ENCODE peak calls at places on chromosomes 3 and 15, in eight cellular contexts. A, I, Y, V, C, X, Q and J are unnamed samples. For H3K4me1, the result is how much of the 10 kb centered on the place peaks cover.

GRCh38 chr15:95132774-95133173 is 901.4 kb downstream of the MCTP2 start:
- DNase-seq in X (peak), C (no peak), V (no peak), Q (no peak), Y (no peak), A (no peak), I (no peak), J (no peak)

GRCh38 chr3:29275309-29275708 is 5.6 kb upstream of the RBMS3 start:
- DNase-seq in Y (peak), V (no peak), C (no peak), A (no peak), I (no peak), X (peak), Q (no peak), J (no peak)

GRCh38 chr3:127044996-127045395 is 62.1 kb downstream of the PLXNA1 start:
- DNase-seq in V (peak), A (peak), Y (no peak), I (peak), X (no peak), Q (peak), C (no peak), J (peak)

GRCh38 chr15:87762110-87762509 is 494.4 kb downstream of the NTRK3 start:
- DNase-seq in Y (no peak), I (peak), X (no peak), Q (no peak), V (no peak), A (no peak), C (no peak), J (no peak)

GRCh38 chr15:34582461-34583357 is 742 bp downstream of the GOLGA8B start:
- DNase-seq in Y (no peak), Q (peak), X (peak), V (peak), I (peak), C (no peak), A (peak), J (peak)

GRCh38 chr3:43584043-43584826 is 37.6 kb downstream of the ANO10 start:
- DNase-seq in I (peak), Y (no peak), X (peak), A (no peak), C (no peak), Q (no peak), V (no peak), J (no peak)

GRCh38 chr3:16888785-16889607 is 4.2 kb downstream of the PLCL2 start:
- DNase-seq in A (no peak), I (no peak), X (no peak), C (no peak), V (no peak), Q (no peak), Y (no peak), J (no peak)

GRCh38 chr15:58545307-58546065 is 113.7 kb downstream of the LIPC start:
- DNase-seq in Q (no peak), C (peak), X (peak), I (peak), V (no peak), A (no peak), Y (no peak), J (no peak)

GRCh38 chr15:96273317-96274086 is 57.0 kb upstream of the NR2F2 start:
- DNase-seq in V (peak), A (no peak), I (peak), C (no peak), X (peak), Y (no peak), Q (peak), J (no peak)

GRCh38 chr3:69865920-69866679 is 126.8 kb downstream of the MITF start:
- DNase-seq in C (peak), I (peak), Y (peak), A (no peak), V (peak), Q (no peak), X (no peak), J (peak)

GRCh38 chr3:27939940-27940339 is 217.8 kb upstream of the EOMES start:
- DNase-seq in Y (no peak), A (no peak), I (no peak), Q (no peak), V (peak), X (peak), C (no peak), J (no peak)

GRCh38 chr15:41981373-41982132 is 9.2 kb upstream of the EHD4 start:
- DNase-seq in A (no peak), I (peak), Q (no peak), C (no peak), V (no peak), Y (no peak), X (no peak), J (no peak)

GRCh38 chr3:50339485-50340196 is 995 bp downstream of the RASSF1 start:
- DNase-seq in C (no peak), I (no peak), Y (no peak), A (no peak), Q (no peak), X (no peak), V (no peak), J (no peak)

GRCh38 chr3:161273589-161274218 is 52.6 kb downstream of the NMD3 start:
- DNase-seq in Y (no peak), C (no peak), A (no peak), X (peak), V (peak), Q (peak), I (peak), J (peak)

GRCh38 chr3:130699765-130700164 is 46.9 kb downstream of the PIK3R4 start:
- DNase-seq in V (peak), A (no peak), X (no peak), I (peak), Q (peak), Y (no peak), C (no peak), J (no peak)

GRCh38 chr15:20367093-20367492 is 174.5 kb downstream of the GOLGA6L6 start:
- DNase-seq in V (no peak), A (no peak), C (no peak), X (no peak), I (no peak), Q (no peak), Y (no peak), J (no peak)

GRCh38 chr3:179321585-179322322 is 1.1 kb upstream of the ZNF639 start:
- DNase-seq in V (peak), A (no peak), Y (no peak), Q (no peak), C (no peak), X (peak), I (peak), J (no peak)

GRCh38 chr15:63189955-63190691 is 717 bp downstream of the RAB8B start:
- DNase-seq in I (peak), X (no peak), V (no peak), Q (no peak), Y (no peak), A (no peak), C (peak), J (no peak)

GRCh38 chr15:63188937-63189871 is at the start of gene RAB8B:
- DNase-seq in A (peak), Q (peak), Y (peak), I (peak), V (peak), X (peak), C (peak), J (peak)

GRCh38 chr15:63192604-63193206 is 3.3 kb downstream of the RAB8B start:
- DNase-seq in C (peak), X (no peak), Y (no peak), Q (no peak), V (no peak), I (no peak), A (no peak), J (no peak)

GRCh38 chr15:63191895-63192603 is 2.6 kb downstream of the RAB8B start:
- DNase-seq in I (peak), X (no peak), Y (no peak), V (no peak), A (no peak), C (peak), Q (no peak), J (no peak)

GRCh38 chr15:63190993-63191392 is 1.6 kb downstream of the RAB8B start:
- DNase-seq in C (no peak), V (no peak), I (no peak), X (no peak), A (no peak), Y (no peak), Q (no peak), J (no peak)
- H3K4me1 ChIP-seq in C (under half), V (under half), I (half or more), X (under half), A (under half), Y (half or more), Q (under half), J (under half)

GRCh38 chr15:79834496-79834895 is 62.3 kb downstream of the MTHFS start:
- DNase-seq in A (no peak), C (no peak), X (no peak), Q (no peak), I (no peak), Y (no peak), V (peak), J (peak)

GRCh38 chr15:79829950-79830349 is 66.9 kb downstream of the MTHFS start:
- DNase-seq in Q (no peak), I (no peak), X (no peak), C (no peak), Y (no peak), A (no peak), V (no peak), J (no peak)

GRCh38 chr15:79828447-79828846 is 68.4 kb downstream of the MTHFS start:
- DNase-seq in X (no peak), A (no peak), V (no peak), Y (no peak), I (no peak), Q (no peak), C (no peak), J (no peak)

GRCh38 chr15:79831635-79832034 is 65.2 kb downstream of the MTHFS start:
- DNase-seq in X (no peak), I (no peak), Y (no peak), A (no peak), Q (no peak), C (no peak), V (no peak), J (no peak)

DNA sequence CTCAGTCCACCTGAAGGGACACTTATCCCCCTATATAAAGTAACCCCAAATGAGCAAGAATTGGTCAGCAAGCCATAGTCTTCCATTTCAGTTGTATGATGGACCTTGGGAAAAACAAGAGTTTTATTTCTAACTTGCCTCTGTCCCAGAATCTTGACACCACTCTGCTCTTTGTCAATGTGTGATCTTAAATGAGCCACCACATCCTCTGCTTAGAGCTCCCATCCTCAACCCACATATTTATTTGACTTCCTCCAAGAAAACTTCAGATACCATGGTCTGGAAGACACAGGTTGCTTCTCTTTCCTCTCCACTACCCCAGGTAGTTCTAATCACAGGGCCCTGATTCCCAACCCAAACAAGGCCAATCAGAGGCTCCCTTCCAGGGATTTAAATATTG is 64.5 kb downstream of the MTHFS start:
- DNase-seq in Q (no peak), A (no peak), C (no peak), X (no peak), I (no peak), V (no peak), Y (no peak), J (no peak)
- H3K27ac ChIP-seq in Q (no peak), A (no peak), C (no peak), X (no peak), I (no peak), V (no peak), Y (no peak), J (no peak)

DNA sequence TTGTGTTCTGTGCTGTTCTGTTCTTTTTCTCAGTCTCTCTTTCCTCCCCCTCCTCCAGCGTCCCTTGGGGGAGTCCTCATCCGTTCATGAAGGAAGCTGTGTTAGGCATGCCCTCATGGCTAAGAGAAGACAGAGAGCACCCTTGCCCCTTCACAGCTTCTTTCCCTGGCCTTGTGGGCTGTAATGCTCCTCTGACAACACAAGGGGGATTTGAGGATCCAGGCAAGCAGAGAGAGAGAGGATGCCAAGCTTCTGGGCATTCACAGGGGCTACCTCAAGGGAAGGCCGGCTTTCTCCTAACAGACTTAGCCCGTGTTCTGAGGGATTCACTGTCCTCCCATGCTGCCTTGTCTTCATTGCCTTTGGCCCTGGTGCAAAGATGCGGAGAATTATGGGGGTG is 389.5 kb downstream of the LRTM1 start:
- DNase-seq in V (peak), X (no peak), A (no peak), Q (no peak), Y (no peak), C (no peak), I (no peak), J (no peak)
- TF ChIP-seq CTCF in V (no peak), X (no peak), A (no peak), Q (no peak), Y (no peak), C (no peak), I (no peak), J (no peak)

GRCh38 chr3:66438045-66438444 is 62.8 kb downstream of the LRIG1 start:
- DNase-seq in X (no peak), A (no peak), Y (no peak), C (no peak), I (no peak), Q (no peak), V (no peak), J (no peak)

GRCh38 chr3:66441124-66441523 is 59.7 kb downstream of the LRIG1 start:
- DNase-seq in X (peak), A (no peak), Q (no peak), C (no peak), V (no peak), Y (no peak), I (no peak), J (no peak)

GRCh38 chr3:66441692-66442091 is 59.1 kb downstream of the LRIG1 start:
- DNase-seq in Q (no peak), Y (no peak), V (no peak), X (no peak), I (no peak), C (no peak), A (no peak), J (no peak)

GRCh38 chr3:66437341-66437929 is 63.4 kb downstream of the LRIG1 start:
- DNase-seq in V (no peak), A (no peak), X (no peak), I (no peak), C (no peak), Q (no peak), Y (no peak), J (no peak)

GRCh38 chr3:66439666-66440344 is 61.0 kb downstream of the LRIG1 start:
- DNase-seq in V (no peak), A (no peak), I (no peak), Q (no peak), Y (no peak), X (peak), C (no peak), J (no peak)
- H3K4me1 ChIP-seq in V (under half), A (half or more), I (under half), Q (under half), Y (half or more), X (under half), C (half or more), J (under half)

DNA sequence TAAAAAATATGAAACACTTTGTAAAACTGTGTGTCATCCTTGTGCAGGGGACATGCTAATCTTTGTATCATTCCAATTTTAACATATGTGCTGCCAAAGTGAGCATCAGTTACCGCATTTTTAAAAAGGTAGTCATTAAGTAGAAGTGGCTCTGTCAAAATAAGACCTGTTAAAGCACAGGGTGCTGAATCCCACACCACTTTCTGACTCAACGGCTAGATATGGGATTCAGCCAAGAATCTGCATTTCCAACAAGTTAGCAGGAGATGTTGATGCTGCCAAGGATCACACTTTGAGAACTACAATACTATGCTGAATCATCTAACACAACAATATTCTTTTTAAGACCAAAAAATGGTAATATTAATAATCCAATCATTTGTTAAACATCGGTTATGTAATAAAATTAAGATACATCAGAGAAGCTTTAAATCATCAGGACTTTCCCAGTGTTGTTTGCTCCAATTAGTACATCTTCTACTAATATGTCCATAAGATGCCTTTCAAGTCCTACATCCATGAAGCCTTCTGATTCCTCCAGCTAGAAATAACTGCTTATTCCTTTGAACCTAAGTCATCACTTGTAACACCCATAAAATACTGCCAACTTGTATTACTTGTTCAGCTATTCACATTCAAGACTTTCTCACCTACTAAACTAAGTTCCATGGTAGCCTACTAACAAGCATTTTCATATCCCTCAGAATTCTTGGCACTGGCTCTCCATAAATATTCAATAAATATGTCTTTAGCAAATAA is 71.1 kb downstream of the TBL1XR1 start:
- DNase-seq in V (no peak), X (peak), C (no peak), I (no peak), A (no peak), Q (no peak), Y (no peak), J (no peak)
- H3K27ac ChIP-seq in V (no peak), X (no peak), C (peak), I (no peak), A (peak), Q (no peak), Y (peak), J (no peak)

GRCh38 chr3:122946185-122946584 is 81.4 kb downstream of the SEMA5B start:
- DNase-seq in X (no peak), V (no peak), I (no peak), Q (no peak), A (no peak), Y (no peak), C (no peak), J (no peak)

GRCh38 chr3:122947621-122948202 is 79.9 kb downstream of the SEMA5B start:
- DNase-seq in A (no peak), Y (no peak), Q (no peak), I (no peak), C (no peak), X (no peak), V (no peak), J (no peak)

GRCh38 chr3:122945230-122945629 is 82.3 kb downstream of the SEMA5B start:
- DNase-seq in V (no peak), Y (no peak), A (no peak), Q (no peak), X (no peak), C (no peak), I (no peak), J (no peak)

GRCh38 chr3:122947086-122947611 is 80.4 kb downstream of the SEMA5B start:
- DNase-seq in A (no peak), Y (no peak), X (no peak), V (no peak), C (no peak), I (no peak), Q (no peak), J (no peak)

DNA sequence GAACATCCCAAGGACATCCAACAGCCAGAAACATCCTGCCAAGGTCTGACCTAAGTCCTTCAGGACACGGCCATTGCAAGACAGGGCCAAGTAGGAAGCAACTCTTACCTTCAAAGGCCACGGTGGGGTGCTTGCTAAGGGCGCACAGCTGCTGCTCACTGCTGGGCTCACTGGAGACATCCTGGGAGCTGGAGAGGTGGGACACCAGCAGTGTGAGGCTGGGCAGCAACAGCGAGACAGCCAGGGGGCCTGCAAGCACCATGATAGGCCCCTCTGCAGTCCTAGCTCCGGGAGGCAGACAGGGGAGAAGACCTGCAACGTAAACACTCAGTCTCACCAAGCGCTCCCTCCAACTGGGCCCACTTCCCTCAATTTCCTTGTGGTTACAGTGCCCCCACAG is 79.2 kb downstream of the SEMA5B start:
- DNase-seq in A (no peak), X (no peak), V (peak), Y (no peak), C (no peak), I (peak), Q (no peak), J (no peak)
- TF ChIP-seq CTCF in A (peak), X (no peak), V (peak), Y (peak), C (peak), I (peak), Q (no peak), J (no peak)